ENCODE peak calls at places on chromosomes 3 and 15, in nine cellular contexts. One of them, this sample, is unnamed.

GRCh38 chr15:31408724-31409123 is 82.1 kb downstream of the KLF13 start:
- DNase-seq in suprapubic skin: no peak
- DNase-seq in uterus: no peak
- DNase-seq in stomach: no peak
- DNase-seq in A549: no peak
- DNase-seq in spleen: no peak
- DNase-seq in IMR-90: no peak
- DNase-seq in HepG2: no peak
- DNase-seq in adrenal gland: no peak
- DNase-seq in this sample: no peak

GRCh38 chr3:24287728-24288450 is 206.8 kb downstream of the THRB start:
- DNase-seq in adrenal gland: no peak
- DNase-seq in HepG2: no peak
- DNase-seq in uterus: peak
- DNase-seq in A549: no peak
- DNase-seq in stomach: peak
- DNase-seq in suprapubic skin: no peak
- DNase-seq in IMR-90: no peak
- DNase-seq in spleen: no peak
- DNase-seq in this sample: no peak

GRCh38 chr3:196868297-196868661 is 559 bp downstream of the SENP5 start:
- DNase-seq in stomach: no peak
- DNase-seq in HepG2: peak
- DNase-seq in IMR-90: peak
- DNase-seq in uterus: no peak
- DNase-seq in suprapubic skin: peak
- DNase-seq in spleen: no peak
- DNase-seq in A549: peak
- DNase-seq in adrenal gland: peak
- DNase-seq in this sample: no peak

GRCh38 chr15:31463521-31464102 is 137.0 kb downstream of the KLF13 start:
- DNase-seq in adrenal gland: no peak
- DNase-seq in stomach: peak
- DNase-seq in IMR-90: no peak
- DNase-seq in uterus: no peak
- DNase-seq in suprapubic skin: peak
- DNase-seq in A549: no peak
- DNase-seq in HepG2: no peak
- DNase-seq in spleen: no peak
- DNase-seq in this sample: no peak

GRCh38 chr15:80739919-80740318 is 39.3 kb upstream of the CEMIP start:
- DNase-seq in spleen: no peak
- DNase-seq in A549: no peak
- DNase-seq in IMR-90: no peak
- DNase-seq in suprapubic skin: no peak
- DNase-seq in HepG2: no peak
- DNase-seq in adrenal gland: no peak
- DNase-seq in stomach: peak
- DNase-seq in uterus: no peak
- DNase-seq in this sample: no peak

GRCh38 chr3:195100903-195101591 is 169.9 kb downstream of the XXYLT1 start:
- DNase-seq in spleen: peak
- DNase-seq in adrenal gland: peak
- DNase-seq in A549: no peak
- DNase-seq in uterus: no peak
- DNase-seq in stomach: peak
- DNase-seq in HepG2: no peak
- DNase-seq in suprapubic skin: peak
- DNase-seq in IMR-90: peak
- DNase-seq in this sample: no peak

GRCh38 chr15:90099868-90100854 is 2.1 kb downstream of the IDH2 start:
- DNase-seq in adrenal gland: no peak
- DNase-seq in uterus: peak
- DNase-seq in A549: no peak
- DNase-seq in spleen: peak
- DNase-seq in HepG2: peak
- DNase-seq in IMR-90: peak
- DNase-seq in stomach: peak
- DNase-seq in suprapubic skin: no peak
- DNase-seq in this sample: no peak

GRCh38 chr3:31879365-31879764 is 101.7 kb downstream of the OSBPL10 start:
- DNase-seq in IMR-90: no peak
- DNase-seq in stomach: no peak
- DNase-seq in A549: no peak
- DNase-seq in HepG2: no peak
- DNase-seq in uterus: no peak
- DNase-seq in adrenal gland: no peak
- DNase-seq in suprapubic skin: no peak
- DNase-seq in spleen: no peak
- DNase-seq in this sample: no peak

GRCh38 chr3:187919018-187919417 is 173.8 kb upstream of the BCL6 start:
- DNase-seq in adrenal gland: no peak
- DNase-seq in spleen: no peak
- DNase-seq in A549: no peak
- DNase-seq in IMR-90: no peak
- DNase-seq in stomach: no peak
- DNase-seq in suprapubic skin: no peak
- DNase-seq in HepG2: no peak
- DNase-seq in uterus: no peak
- DNase-seq in this sample: no peak

GRCh38 chr3:197428117-197428761 is 127.5 kb downstream of the BDH1 start:
- DNase-seq in adrenal gland: peak
- DNase-seq in HepG2: peak
- DNase-seq in stomach: peak
- DNase-seq in A549: peak
- DNase-seq in suprapubic skin: peak
- DNase-seq in IMR-90: peak
- DNase-seq in spleen: no peak
- DNase-seq in uterus: no peak
- DNase-seq in this sample: no peak

GRCh38 chr3:189488241-189488767 is 142.9 kb upstream of the TP63 start:
- DNase-seq in A549: no peak
- DNase-seq in adrenal gland: no peak
- DNase-seq in stomach: no peak
- DNase-seq in HepG2: no peak
- DNase-seq in spleen: no peak
- DNase-seq in suprapubic skin: no peak
- DNase-seq in uterus: no peak
- DNase-seq in IMR-90: no peak
- DNase-seq in this sample: no peak

GRCh38 chr3:77411990-77412389 is 372.1 kb downstream of the ROBO2 start:
- DNase-seq in adrenal gland: no peak
- DNase-seq in A549: no peak
- DNase-seq in IMR-90: no peak
- DNase-seq in uterus: no peak
- DNase-seq in suprapubic skin: no peak
- DNase-seq in spleen: no peak
- DNase-seq in HepG2: no peak
- DNase-seq in stomach: no peak
- DNase-seq in this sample: no peak

GRCh38 chr3:173650596-173650995 is 253.1 kb downstream of the NLGN1 start:
- DNase-seq in HepG2: no peak
- DNase-seq in suprapubic skin: no peak
- DNase-seq in spleen: no peak
- DNase-seq in stomach: no peak
- DNase-seq in uterus: no peak
- DNase-seq in IMR-90: no peak
- DNase-seq in adrenal gland: no peak
- DNase-seq in A549: no peak
- DNase-seq in this sample: no peak

GRCh38 chr3:196942915-196943277 is 568 bp upstream of the NCBP2 start:
- DNase-seq in suprapubic skin: peak
- DNase-seq in A549: no peak
- DNase-seq in spleen: no peak
- DNase-seq in stomach: no peak
- DNase-seq in IMR-90: no peak
- DNase-seq in HepG2: no peak
- DNase-seq in adrenal gland: peak
- DNase-seq in uterus: no peak
- DNase-seq in this sample: peak

GRCh38 chr15:37016287-37016686 is 84.1 kb downstream of the MEIS2 start:
- DNase-seq in HepG2: no peak
- DNase-seq in uterus: peak
- DNase-seq in spleen: no peak
- DNase-seq in suprapubic skin: no peak
- DNase-seq in A549: no peak
- DNase-seq in IMR-90: peak
- DNase-seq in adrenal gland: peak
- DNase-seq in stomach: no peak
- DNase-seq in this sample: no peak

GRCh38 chr3:23183731-23184130 is 19.4 kb upstream of the UBE2E2 start:
- DNase-seq in spleen: no peak
- DNase-seq in IMR-90: peak
- DNase-seq in suprapubic skin: no peak
- DNase-seq in adrenal gland: peak
- DNase-seq in stomach: peak
- DNase-seq in uterus: no peak
- DNase-seq in A549: peak
- DNase-seq in HepG2: peak
- DNase-seq in this sample: no peak
- TF ChIP-seq CTCF in spleen: no peak
- TF ChIP-seq CTCF in IMR-90: peak
- TF ChIP-seq CTCF in suprapubic skin: no peak
- TF ChIP-seq CTCF in adrenal gland: peak
- TF ChIP-seq CTCF in stomach: peak
- TF ChIP-seq CTCF in uterus: peak
- TF ChIP-seq CTCF in A549: peak
- TF ChIP-seq CTCF in HepG2: peak
- TF ChIP-seq CTCF in this sample: no peak

GRCh38 chr15:40424483-40425115 is 16.2 kb upstream of the BAHD1 start:
- DNase-seq in uterus: no peak
- DNase-seq in IMR-90: no peak
- DNase-seq in A549: no peak
- DNase-seq in stomach: no peak
- DNase-seq in spleen: no peak
- DNase-seq in HepG2: no peak
- DNase-seq in suprapubic skin: no peak
- DNase-seq in adrenal gland: no peak
- DNase-seq in this sample: no peak

GRCh38 chr15:40420071-40420713 is 14.6 kb downstream of the IVD start:
- DNase-seq in IMR-90: no peak
- DNase-seq in uterus: no peak
- DNase-seq in spleen: no peak
- DNase-seq in A549: no peak
- DNase-seq in HepG2: no peak
- DNase-seq in stomach: peak
- DNase-seq in suprapubic skin: no peak
- DNase-seq in adrenal gland: peak
- DNase-seq in this sample: no peak

GRCh38 chr15:40420793-40421192 is 15.2 kb downstream of the IVD start:
- DNase-seq in adrenal gland: no peak
- DNase-seq in spleen: no peak
- DNase-seq in A549: no peak
- DNase-seq in uterus: no peak
- DNase-seq in stomach: peak
- DNase-seq in HepG2: no peak
- DNase-seq in suprapubic skin: no peak
- DNase-seq in IMR-90: no peak
- DNase-seq in this sample: no peak

GRCh38 chr15:40418126-40418525 is 12.5 kb downstream of the IVD start:
- DNase-seq in A549: no peak
- DNase-seq in spleen: no peak
- DNase-seq in stomach: no peak
- DNase-seq in IMR-90: no peak
- DNase-seq in adrenal gland: no peak
- DNase-seq in uterus: no peak
- DNase-seq in HepG2: no peak
- DNase-seq in suprapubic skin: no peak
- DNase-seq in this sample: no peak

GRCh38 chr15:40421246-40422157 is 15.9 kb downstream of the IVD start:
- DNase-seq in HepG2: peak
- DNase-seq in suprapubic skin: peak
- DNase-seq in A549: peak
- DNase-seq in IMR-90: peak
- DNase-seq in adrenal gland: peak
- DNase-seq in stomach: peak
- DNase-seq in uterus: peak
- DNase-seq in spleen: peak
- DNase-seq in this sample: no peak
- TF ChIP-seq POLR2A in HepG2: no peak
- TF ChIP-seq POLR2A in suprapubic skin: no peak
- TF ChIP-seq POLR2A in A549: no peak
- TF ChIP-seq POLR2A in IMR-90: no peak
- TF ChIP-seq POLR2A in adrenal gland: no peak
- TF ChIP-seq POLR2A in stomach: no peak
- TF ChIP-seq POLR2A in uterus: no peak
- TF ChIP-seq POLR2A in spleen: no peak
- TF ChIP-seq POLR2A in this sample: no peak

DNA sequence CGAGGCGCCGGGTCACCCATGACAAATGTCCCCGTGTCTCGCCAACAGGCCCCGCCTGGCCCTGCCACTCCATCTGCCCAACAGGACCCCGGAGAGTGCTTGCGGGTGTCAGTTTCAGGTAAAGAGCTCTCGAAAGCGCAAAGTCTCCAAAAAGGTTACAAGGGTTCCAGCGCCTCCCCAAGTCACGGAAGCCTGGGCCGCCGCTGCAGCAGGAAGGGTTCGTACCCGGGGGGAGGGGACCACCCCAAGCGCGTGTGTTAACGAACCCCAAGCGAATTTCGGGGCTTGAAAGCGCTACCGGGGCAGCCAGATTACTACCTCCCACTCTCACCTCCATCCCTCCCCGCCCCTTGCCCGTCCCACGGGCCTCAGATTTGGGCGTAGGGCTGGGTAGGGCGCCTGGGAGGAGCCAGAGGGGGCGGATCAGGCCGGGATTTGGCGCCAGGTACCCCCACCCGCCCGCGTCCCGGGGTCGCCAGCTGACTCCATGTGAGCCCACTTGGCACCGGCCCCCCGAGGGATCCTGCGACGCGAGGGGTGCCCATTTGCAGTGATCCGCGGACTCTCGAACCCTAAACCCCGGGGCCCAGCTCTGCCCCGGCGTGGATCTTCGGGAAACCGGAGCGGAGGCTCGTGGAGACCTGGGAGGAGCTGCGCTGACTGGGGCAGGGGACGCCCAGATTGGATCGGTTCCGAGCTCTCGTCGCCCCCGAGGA is 85.9 kb downstream of the NR2F2 start:
- DNase-seq in spleen: no peak
- DNase-seq in HepG2: no peak
- DNase-seq in IMR-90: no peak
- DNase-seq in suprapubic skin: no peak
- DNase-seq in uterus: no peak
- DNase-seq in A549: no peak
- DNase-seq in adrenal gland: no peak
- DNase-seq in stomach: peak
- DNase-seq in this sample: no peak
- H3K4me3 ChIP-seq in spleen: no peak
- H3K4me3 ChIP-seq in HepG2: no peak
- H3K4me3 ChIP-seq in IMR-90: no peak
- H3K4me3 ChIP-seq in suprapubic skin: peak
- H3K4me3 ChIP-seq in uterus: peak
- H3K4me3 ChIP-seq in A549: peak
- H3K4me3 ChIP-seq in adrenal gland: peak
- H3K4me3 ChIP-seq in stomach: peak
- H3K4me3 ChIP-seq in this sample: peak

DNA sequence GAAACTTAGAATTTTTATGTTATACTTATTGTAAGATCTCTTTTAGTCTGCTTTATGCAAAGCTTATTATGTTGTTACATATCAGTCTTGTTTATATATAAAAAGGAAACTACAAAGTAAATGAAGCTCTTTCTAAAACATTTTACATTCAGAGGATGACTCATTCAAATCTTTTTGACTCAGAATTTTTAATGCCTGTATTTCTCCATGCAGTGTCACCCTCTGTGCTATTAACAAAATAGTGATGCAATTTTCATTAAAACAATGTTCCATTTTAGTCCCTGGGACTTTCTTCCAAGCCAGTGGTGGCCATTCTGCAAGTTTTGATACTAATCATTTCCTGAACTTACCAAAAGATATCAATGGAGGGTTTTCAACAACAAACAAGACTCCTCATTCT is 216.1 kb downstream of the NAALADL2 start:
- DNase-seq in uterus: no peak
- DNase-seq in A549: no peak
- DNase-seq in stomach: no peak
- DNase-seq in adrenal gland: no peak
- DNase-seq in suprapubic skin: no peak
- DNase-seq in IMR-90: peak
- DNase-seq in spleen: no peak
- DNase-seq in HepG2: no peak
- DNase-seq in this sample: no peak
- TF ChIP-seq CTCF in uterus: no peak
- TF ChIP-seq CTCF in A549: no peak
- TF ChIP-seq CTCF in stomach: no peak
- TF ChIP-seq CTCF in adrenal gland: no peak
- TF ChIP-seq CTCF in suprapubic skin: no peak
- TF ChIP-seq CTCF in IMR-90: peak
- TF ChIP-seq CTCF in spleen: no peak
- TF ChIP-seq CTCF in HepG2: no peak
- TF ChIP-seq CTCF in this sample: no peak

This sample was measured in vagina.